ENCODE peak calls at places on chromosomes 3 and 15, in five cellular contexts. Z is astrocyte, V is GM23248, R is IMR-90, H is HepG2. U is an unnamed sample.

GRCh38 chr3:184371570-184372018 is 6.4 kb downstream of the THPO start:
- DNase-seq in R (peak; percentile 89), H (peak; percentile 84), V (peak; percentile 95), Z (peak; percentile 71), U (peak; percentile 73)

GRCh38 chr3:36804295-36805055 is 40.1 kb upstream of the DCLK3 start:
- DNase-seq in Z (no peak), V (no peak), H (no peak), R (no peak), U (no peak)

GRCh38 chr15:77542491-77543001 is 90.2 kb downstream of the LINGO1 start:
- DNase-seq in Z (peak; percentile 20), R (peak; percentile 53), H (no peak), V (peak; percentile 78), U (peak; percentile 68)

GRCh38 chr15:92091155-92091734 is 237.7 kb downstream of the SLCO3A1 start:
- DNase-seq in H (peak; percentile 28), R (peak; percentile 11), V (peak; percentile 54), Z (no peak), U (peak; percentile 27)

GRCh38 chr3:90241481-90241880 is 1134.1 kb downstream of the EPHA3 start:
- DNase-seq in R (no peak), Z (no peak), H (no peak), V (peak; percentile 28), U (peak; percentile 60)

GRCh38 chr3:150080058-150080730 is 109.5 kb upstream of the PFN2 start:
- DNase-seq in V (no peak), R (no peak), Z (no peak), H (no peak), U (no peak)

GRCh38 chr3:57793737-57794187 is 37.7 kb downstream of the SLMAP start:
- DNase-seq in Z (peak; percentile 26), V (peak; percentile 48), H (no peak), R (peak; percentile 26), U (peak; percentile 19)

GRCh38 chr3:98770261-98771039 is 7.3 kb downstream of the ST3GAL6 start:
- DNase-seq in Z (no peak), H (no peak), V (no peak), R (no peak), U (peak; percentile 88)

GRCh38 chr3:27271890-27272289 is 97.3 kb downstream of the NEK10 start:
- DNase-seq in H (no peak), V (no peak), R (no peak), Z (no peak), U (no peak)

GRCh38 chr3:39275052-39275451 is 4.8 kb downstream of the CX3CR1 start:
- DNase-seq in H (no peak), V (no peak), Z (no peak), R (peak; percentile 68), U (no peak)

GRCh38 chr15:89335289-89336041 is 841 bp upstream of the POLG start:
- DNase-seq in R (no peak), Z (no peak), H (peak; percentile 10), V (no peak), U (no peak)

GRCh38 chr3:145952541-145952940 is 208.4 kb downstream of the PLOD2 start:
- DNase-seq in R (peak; percentile 57), H (no peak), V (peak; percentile 84), Z (peak; percentile 99), U (peak; percentile 66)

GRCh38 chr15:76206325-76206976 is 104.8 kb downstream of the ETFA start:
- DNase-seq in V (no peak), Z (peak; percentile 52), H (no peak), R (peak; percentile 31), U (no peak)

GRCh38 chr3:14793126-14793857 is 25.5 kb upstream of the FGD5 start:
- DNase-seq in V (no peak), H (no peak), Z (no peak), R (no peak), U (no peak)

GRCh38 chr15:97961067-97961954 is 808 bp downstream of the ARRDC4 start:
- DNase-seq in H (peak; percentile 2), R (peak; percentile 4), Z (no peak), V (peak; percentile 56), U (peak; percentile 40)

DNA sequence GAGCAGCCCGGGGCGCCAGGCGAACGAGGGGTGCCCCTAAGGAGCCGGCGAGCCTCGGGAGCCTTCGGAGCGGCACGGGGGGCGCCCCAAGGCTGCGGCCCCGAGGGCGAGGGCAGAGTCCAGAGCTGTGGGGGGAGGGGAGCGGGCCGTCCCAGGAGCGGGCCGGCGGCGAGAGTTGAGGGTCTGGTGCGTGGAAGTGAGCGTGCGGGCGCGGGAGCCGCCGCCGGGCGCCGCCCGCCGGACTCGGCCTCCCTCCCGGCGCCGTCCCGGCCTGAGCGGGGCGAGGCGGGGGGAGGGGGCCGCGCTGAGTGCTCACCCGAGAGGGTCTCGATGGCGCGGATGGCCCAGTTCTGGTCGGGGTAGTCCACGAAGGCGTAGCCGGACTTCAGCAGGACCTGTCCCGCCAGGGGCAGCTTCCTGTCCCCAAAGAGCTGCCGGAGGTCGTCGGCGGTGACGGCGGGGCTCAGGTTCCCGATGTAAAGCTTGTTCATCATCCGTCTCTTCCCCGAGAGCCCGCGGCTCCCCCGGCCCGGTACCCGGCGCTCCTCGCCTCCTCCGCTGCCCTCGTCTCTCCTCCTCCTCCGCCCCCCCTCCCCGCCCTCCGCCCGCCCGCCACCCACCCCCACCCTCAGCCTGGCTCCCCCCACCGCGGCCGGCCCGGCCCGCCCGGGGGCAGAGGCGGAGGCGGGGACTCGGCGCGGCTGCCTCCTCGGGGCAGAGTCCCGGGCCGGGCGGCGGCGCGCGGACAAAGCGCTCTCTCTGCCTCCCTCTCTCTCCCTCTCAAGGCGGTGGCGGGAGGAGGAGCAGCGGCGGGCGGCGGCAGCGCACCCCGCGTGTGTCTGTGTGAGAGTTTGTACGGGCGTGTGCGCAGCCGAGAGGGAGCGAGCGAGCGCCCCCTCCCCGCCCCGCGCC is at the start of gene IGF2BP2:
- DNase-seq in H (peak; percentile 74), R (peak; percentile 80), V (peak; percentile 92), Z (peak; percentile 74), U (peak; percentile 83)
- H3K4me2 ChIP-seq in H (peak within 1 kb of the TSS; percentile 90), R (peak within 1 kb of the TSS; percentile 87), V (peak within 1 kb of the TSS; percentile 93), Z (peak within 1 kb of the TSS; percentile 91), U (peak within 1 kb of the TSS; percentile 90)

GRCh38 chr15:27903405-27903804 is 195.7 kb downstream of the OCA2 start:
- DNase-seq in V (no peak), R (no peak), H (no peak), Z (no peak), U (no peak)
- H3K9ac ChIP-seq in V (no peak overlapping the region), R (no peak overlapping the region), H (no peak overlapping the region), Z (no peak overlapping the region), U (no peak overlapping the region)

DNA sequence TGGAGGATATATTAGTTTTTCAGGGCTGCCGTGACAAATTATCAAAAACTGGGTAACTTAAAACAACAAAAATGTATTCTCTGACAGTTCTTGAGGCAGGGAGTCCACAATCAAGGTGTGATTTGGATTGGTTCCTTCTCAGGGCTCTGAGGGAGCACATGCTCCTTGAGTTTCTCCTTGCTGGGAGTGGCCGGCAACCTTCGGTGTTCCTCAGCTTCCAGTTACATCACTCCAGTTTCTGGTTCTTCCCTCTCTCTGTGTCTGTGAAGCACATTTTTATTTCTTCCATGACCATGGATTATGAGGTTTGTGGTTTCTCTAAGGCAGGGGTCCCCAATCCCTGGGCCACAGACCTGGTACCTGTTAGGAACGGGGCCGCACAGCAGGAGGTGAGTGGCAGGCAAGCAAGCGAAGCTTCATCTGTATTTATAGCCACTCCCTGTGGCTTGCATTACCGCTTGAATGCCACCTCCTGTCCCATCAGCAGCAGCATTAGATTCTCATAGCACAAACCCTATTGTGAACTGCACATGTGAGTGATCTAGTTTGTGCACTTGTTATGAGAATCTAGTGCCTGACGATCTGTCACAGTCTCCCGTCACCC is 24.3 kb downstream of the LRRC28 start:
- DNase-seq in Z (no peak), H (no peak), R (no peak), V (no peak), U (no peak)
- H3K4me2 ChIP-seq in Z (no peak overlapping the region), H (no peak overlapping the region), R (no peak overlapping the region), V (no peak overlapping the region), U (no peak overlapping the region)

DNA sequence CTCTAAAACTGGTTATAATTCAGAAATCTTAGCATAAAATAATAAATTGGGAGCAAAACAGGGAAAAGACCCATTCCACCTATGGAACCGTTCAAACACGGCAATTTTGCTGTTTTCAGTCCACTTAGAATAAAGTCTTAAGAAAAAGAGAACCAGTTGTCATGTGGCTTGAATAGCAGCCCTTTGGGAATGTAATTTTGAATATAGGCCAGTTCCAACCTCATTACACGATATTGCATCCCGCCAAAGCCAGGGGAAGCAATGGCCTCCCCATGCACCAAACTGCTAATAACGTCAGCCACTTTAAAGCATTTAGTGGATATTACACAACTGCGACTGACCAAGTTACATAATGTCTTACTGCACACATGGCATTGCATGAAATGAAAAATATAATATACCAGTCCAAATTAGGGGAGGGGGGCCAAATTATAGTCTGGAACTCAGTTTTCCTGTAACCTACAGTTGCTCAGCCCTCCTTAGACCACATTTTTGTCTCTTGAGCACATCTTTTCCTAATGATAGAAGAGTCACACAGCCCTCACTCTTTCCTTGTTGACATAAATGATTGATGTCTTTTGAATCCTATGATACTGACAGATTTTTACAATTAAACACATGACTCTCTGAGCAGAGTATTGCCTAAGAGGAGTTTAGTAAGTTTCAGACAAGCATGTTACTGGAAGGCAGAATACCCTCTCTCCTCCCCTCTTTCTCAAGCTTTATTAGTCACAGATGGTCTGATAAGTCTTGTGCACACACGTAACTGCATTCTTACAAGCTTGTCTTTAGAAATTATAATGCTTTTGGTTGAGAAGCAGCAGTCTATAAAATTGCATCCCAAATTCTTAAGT is 1.0 kb upstream of the PLD1 start:
- DNase-seq in Z (peak; percentile 99), H (peak; percentile 76), V (peak; percentile 98), R (peak; percentile 99), U (peak; percentile 98)
- H3K9ac ChIP-seq in Z (peak overlapping the region; percentile 85), H (peak overlapping the region; percentile 90), V (peak overlapping the region; percentile 88), R (peak overlapping the region; percentile 64), U (peak overlapping the region; percentile 90)

GRCh38 chr15:64894395-64895056 is 17.2 kb upstream of the ANKDD1A start:
- DNase-seq in Z (no peak), R (no peak), H (no peak), V (no peak), U (no peak)
- H3K4me2 ChIP-seq in Z (peak overlapping the region; percentile 63), R (peak overlapping the region; percentile 53), H (peak overlapping the region; percentile 98), V (peak overlapping the region; percentile 87), U (peak overlapping the region; percentile 44)